ENCODE peak calls at places on chromosomes 7 and 10, in five cellular contexts. One of them, this sample, is unnamed.

GRCh38 chr10:78688221-78688944 is 380.4 kb upstream of the ZMIZ1 start:
- DNase-seq in Kasumi-1: no peak
- DNase-seq in SK-N-SH: peak
- DNase-seq in T-helper 22 cell: no peak
- DNase-seq in stimulated activated CD4-positive, alpha-beta T cell treated with anti-CD3 and anti-CD28 coated beads, Interleukin-15, amount 100 ng/mL, for 1 hour: no peak
- DNase-seq in this sample: no peak

GRCh38 chr7:47502240-47502877 is 79.6 kb downstream of the TNS3 start:
- DNase-seq in Kasumi-1: no peak
- DNase-seq in T-helper 22 cell: no peak
- DNase-seq in stimulated activated CD4-positive, alpha-beta T cell treated with anti-CD3 and anti-CD28 coated beads, Interleukin-15, amount 100 ng/mL, for 1 hour: no peak
- DNase-seq in SK-N-SH: no peak
- DNase-seq in this sample: no peak

GRCh38 chr10:60848126-60848525 is 69.8 kb downstream of the CDK1 start:
- DNase-seq in stimulated activated CD4-positive, alpha-beta T cell treated with anti-CD3 and anti-CD28 coated beads, Interleukin-15, amount 100 ng/mL, for 1 hour: no peak
- DNase-seq in SK-N-SH: no peak
- DNase-seq in T-helper 22 cell: no peak
- DNase-seq in Kasumi-1: no peak
- DNase-seq in this sample: no peak

GRCh38 chr7:74269757-74270277 is 15.6 kb upstream of the RFC2 start:
- DNase-seq in T-helper 22 cell: peak
- DNase-seq in Kasumi-1: peak
- DNase-seq in SK-N-SH: peak
- DNase-seq in stimulated activated CD4-positive, alpha-beta T cell treated with anti-CD3 and anti-CD28 coated beads, Interleukin-15, amount 100 ng/mL, for 1 hour: peak
- DNase-seq in this sample: no peak

GRCh38 chr10:127398967-127399350 is 150.2 kb upstream of the NPS start:
- DNase-seq in stimulated activated CD4-positive, alpha-beta T cell treated with anti-CD3 and anti-CD28 coated beads, Interleukin-15, amount 100 ng/mL, for 1 hour: no peak
- DNase-seq in SK-N-SH: no peak
- DNase-seq in Kasumi-1: no peak
- DNase-seq in T-helper 22 cell: no peak
- DNase-seq in this sample: no peak

GRCh38 chr7:28853834-28854749 is 104.0 kb downstream of the TRIL start:
- DNase-seq in Kasumi-1: no peak
- DNase-seq in T-helper 22 cell: no peak
- DNase-seq in SK-N-SH: peak
- DNase-seq in stimulated activated CD4-positive, alpha-beta T cell treated with anti-CD3 and anti-CD28 coated beads, Interleukin-15, amount 100 ng/mL, for 1 hour: peak
- DNase-seq in this sample: peak

GRCh38 chr7:158327571-158328180 is 259.9 kb downstream of the PTPRN2 start:
- DNase-seq in Kasumi-1: no peak
- DNase-seq in SK-N-SH: no peak
- DNase-seq in stimulated activated CD4-positive, alpha-beta T cell treated with anti-CD3 and anti-CD28 coated beads, Interleukin-15, amount 100 ng/mL, for 1 hour: no peak
- DNase-seq in T-helper 22 cell: no peak
- DNase-seq in this sample: no peak

GRCh38 chr7:41385996-41386395 is 316.9 kb downstream of the INHBA start:
- DNase-seq in T-helper 22 cell: no peak
- DNase-seq in stimulated activated CD4-positive, alpha-beta T cell treated with anti-CD3 and anti-CD28 coated beads, Interleukin-15, amount 100 ng/mL, for 1 hour: no peak
- DNase-seq in Kasumi-1: no peak
- DNase-seq in SK-N-SH: no peak
- DNase-seq in this sample: no peak

GRCh38 chr7:43513236-43513635 is 69.7 kb upstream of the STK17A start:
- DNase-seq in T-helper 22 cell: no peak
- DNase-seq in stimulated activated CD4-positive, alpha-beta T cell treated with anti-CD3 and anti-CD28 coated beads, Interleukin-15, amount 100 ng/mL, for 1 hour: no peak
- DNase-seq in Kasumi-1: no peak
- DNase-seq in SK-N-SH: no peak
- DNase-seq in this sample: no peak

GRCh38 chr7:27840314-27840713 is 100.4 kb downstream of the TAX1BP1 start:
- DNase-seq in SK-N-SH: peak
- DNase-seq in stimulated activated CD4-positive, alpha-beta T cell treated with anti-CD3 and anti-CD28 coated beads, Interleukin-15, amount 100 ng/mL, for 1 hour: peak
- DNase-seq in Kasumi-1: no peak
- DNase-seq in T-helper 22 cell: no peak
- DNase-seq in this sample: no peak

GRCh38 chr7:23966941-23967340 is 256.9 kb downstream of the STK31 start:
- DNase-seq in stimulated activated CD4-positive, alpha-beta T cell treated with anti-CD3 and anti-CD28 coated beads, Interleukin-15, amount 100 ng/mL, for 1 hour: no peak
- DNase-seq in T-helper 22 cell: no peak
- DNase-seq in Kasumi-1: no peak
- DNase-seq in SK-N-SH: no peak
- DNase-seq in this sample: no peak

GRCh38 chr10:119652361-119652760 is 1.2 kb downstream of the BAG3 start:
- DNase-seq in SK-N-SH: no peak
- DNase-seq in T-helper 22 cell: no peak
- DNase-seq in stimulated activated CD4-positive, alpha-beta T cell treated with anti-CD3 and anti-CD28 coated beads, Interleukin-15, amount 100 ng/mL, for 1 hour: no peak
- DNase-seq in Kasumi-1: peak
- DNase-seq in this sample: no peak

GRCh38 chr7:12839508-12840153 is 152.2 kb downstream of the ARL4A start:
- DNase-seq in T-helper 22 cell: no peak
- DNase-seq in SK-N-SH: no peak
- DNase-seq in stimulated activated CD4-positive, alpha-beta T cell treated with anti-CD3 and anti-CD28 coated beads, Interleukin-15, amount 100 ng/mL, for 1 hour: no peak
- DNase-seq in Kasumi-1: no peak
- DNase-seq in this sample: no peak

GRCh38 chr7:5214236-5214635 is 24.2 kb downstream of the WIPI2 start:
- DNase-seq in SK-N-SH: no peak
- DNase-seq in Kasumi-1: no peak
- DNase-seq in stimulated activated CD4-positive, alpha-beta T cell treated with anti-CD3 and anti-CD28 coated beads, Interleukin-15, amount 100 ng/mL, for 1 hour: no peak
- DNase-seq in T-helper 22 cell: no peak
- DNase-seq in this sample: no peak

GRCh38 chr10:44975487-44976331 is 2.9 kb downstream of the DEPP1 start:
- DNase-seq in Kasumi-1: peak
- DNase-seq in SK-N-SH: no peak
- DNase-seq in stimulated activated CD4-positive, alpha-beta T cell treated with anti-CD3 and anti-CD28 coated beads, Interleukin-15, amount 100 ng/mL, for 1 hour: no peak
- DNase-seq in T-helper 22 cell: no peak
- DNase-seq in this sample: no peak

GRCh38 chr7:150753826-150754603 is 16.8 kb downstream of the GIMAP5 start:
- DNase-seq in T-helper 22 cell: no peak
- DNase-seq in stimulated activated CD4-positive, alpha-beta T cell treated with anti-CD3 and anti-CD28 coated beads, Interleukin-15, amount 100 ng/mL, for 1 hour: no peak
- DNase-seq in Kasumi-1: peak
- DNase-seq in SK-N-SH: peak
- DNase-seq in this sample: no peak

GRCh38 chr10:34584164-34584563 is 230.9 kb downstream of the PARD3 start:
- DNase-seq in T-helper 22 cell: no peak
- DNase-seq in Kasumi-1: no peak
- DNase-seq in stimulated activated CD4-positive, alpha-beta T cell treated with anti-CD3 and anti-CD28 coated beads, Interleukin-15, amount 100 ng/mL, for 1 hour: no peak
- DNase-seq in SK-N-SH: no peak
- DNase-seq in this sample: no peak

GRCh38 chr7:80622531-80622930 is 15.9 kb upstream of the CD36 start:
- DNase-seq in SK-N-SH: no peak
- DNase-seq in Kasumi-1: peak
- DNase-seq in stimulated activated CD4-positive, alpha-beta T cell treated with anti-CD3 and anti-CD28 coated beads, Interleukin-15, amount 100 ng/mL, for 1 hour: no peak
- DNase-seq in T-helper 22 cell: no peak
- DNase-seq in this sample: no peak

GRCh38 chr7:26898917-26899316 is 34.5 kb upstream of the SKAP2 start:
- DNase-seq in SK-N-SH: no peak
- DNase-seq in Kasumi-1: no peak
- DNase-seq in T-helper 22 cell: no peak
- DNase-seq in stimulated activated CD4-positive, alpha-beta T cell treated with anti-CD3 and anti-CD28 coated beads, Interleukin-15, amount 100 ng/mL, for 1 hour: no peak
- DNase-seq in this sample: no peak

This sample was measured in activated naive CD4-positive, alpha-beta T cell treated with anti-CD3 and anti-CD28 coated beads, Interleukin-2, amount 50 U/mL, for 72 hours.